ENCODE peak calls at places on chromosomes 11 and 22, in six cellular contexts. Q is upper lobe of right lung; A is CD8-positive, alpha-beta memory T cell; O is kidney; Z is heart right ventricle; E is PC-3. D is an unnamed sample.

GRCh38 chr11:74004694-74005615 is 3.9 kb downstream of the UCP3 start:
- DNase-seq in Q (no peak), A (peak; percentile 75), O (no peak), Z (no peak), E (no peak), D (no peak)

GRCh38 chr11:97454988-97455387 is 1065.2 kb downstream of the JRKL start:
- DNase-seq in Q (no peak), A (no peak), O (no peak), Z (no peak), E (peak; percentile 43), D (no peak)

GRCh38 chr22:19942886-19943664 is 1.5 kb upstream of the TXNRD2 start:
- DNase-seq in Q (peak; percentile 49), A (no peak), O (peak; percentile 39), Z (peak; percentile 30), E (peak; percentile 28), D (peak; percentile 37)

GRCh38 chr22:20448630-20449029 is 11.0 kb upstream of the SCARF2 start:
- DNase-seq in Q (no peak), A (no peak), O (peak; percentile 11), Z (no peak), E (no peak), D (no peak)

GRCh38 chr22:40853330-40853729 is 3.1 kb downstream of the ST13 start:
- DNase-seq in Q (no peak), A (no peak), O (no peak), Z (no peak), E (no peak), D (no peak)

GRCh38 chr11:126307706-126308105 is 3.8 kb downstream of the DCPS start:
- DNase-seq in Q (no peak), A (no peak), O (no peak), Z (no peak), E (peak; percentile 84), D (no peak)

GRCh38 chr11:3357994-3358676 is 20.8 kb downstream of the ZNF195 start:
- DNase-seq in Q (no peak), A (no peak), O (no peak), Z (no peak), E (no peak), D (no peak)

GRCh38 chr11:12271826-12272366 is 105.5 kb upstream of the PARVA start:
- DNase-seq in Q (no peak), A (no peak), O (no peak), Z (no peak), E (no peak), D (no peak)

GRCh38 chr11:75603791-75604736 is 42.0 kb downstream of the SERPINH1 start:
- DNase-seq in Q (no peak), A (no peak), O (no peak), Z (no peak), E (peak; percentile 98), D (no peak)

GRCh38 chr11:1568451-1568911 is 3.6 kb downstream of the DUSP8 start:
- DNase-seq in Q (peak; percentile 63), A (peak; percentile 72), O (peak; percentile 73), Z (no peak), E (no peak), D (no peak)

GRCh38 chr11:72930011-72930410 is 115.8 kb downstream of the ATG16L2 start:
- DNase-seq in Q (no peak), A (no peak), O (no peak), Z (no peak), E (peak; percentile 37), D (no peak)

GRCh38 chr11:35558468-35558867 is 33.1 kb upstream of the PAMR1 start:
- DNase-seq in Q (no peak), A (no peak), O (no peak), Z (peak; percentile 30), E (no peak), D (no peak)

GRCh38 chr11:23284626-23285025 is 424.4 kb upstream of the CCDC179 start:
- DNase-seq in Q (no peak), A (no peak), O (no peak), Z (no peak), E (peak; percentile 31), D (no peak)

GRCh38 chr11:1760351-1761109 is 3.2 kb downstream of the CTSD start:
- DNase-seq in Q (peak; percentile 92), A (no peak), O (peak; percentile 99), Z (peak; percentile 85), E (peak; percentile 3), D (peak; percentile 92)

GRCh38 chr11:124928942-124929663 is 6.7 kb downstream of the HEPACAM start:
- DNase-seq in Q (no peak), A (no peak), O (no peak), Z (no peak), E (no peak), D (no peak)

GRCh38 chr22:39184586-39185577 is 32.4 kb upstream of the CBX7 start:
- DNase-seq in Q (peak; percentile 46), A (no peak), O (peak; percentile 72), Z (no peak), E (no peak), D (peak; percentile 18)

GRCh38 chr11:8906629-8907028 is 4.4 kb upstream of the AKIP1 start:
- DNase-seq in Q (no peak), A (no peak), O (no peak), Z (no peak), E (peak; percentile 87), D (no peak)

GRCh38 chr11:5553347-5553746 is 5.0 kb upstream of the OR52H1 start:
- DNase-seq in Q (no peak), A (no peak), O (no peak), Z (no peak), E (peak; percentile 7), D (no peak)

GRCh38 chr11:27847496-27847895 is 147.2 kb upstream of the BDNF start:
- DNase-seq in Q (no peak), A (no peak), O (no peak), Z (no peak), E (no peak), D (no peak)

GRCh38 chr11:33778682-33779081 is 4.4 kb upstream of the FBXO3 start:
- DNase-seq in Q (no peak), A (no peak), O (no peak), Z (no peak), E (no peak), D (no peak)

GRCh38 chr22:43467571-43467970 is 55.8 kb downstream of the MPPED1 start:
- DNase-seq in Q (no peak), A (no peak), O (no peak), Z (no peak), E (no peak), D (no peak)

GRCh38 chr22:23715811-23716355 is 25.1 kb downstream of the RGL4 start:
- DNase-seq in Q (no peak), A (no peak), O (no peak), Z (no peak), E (no peak), D (no peak)

GRCh38 chr22:30212363-30212995 is 34.1 kb downstream of the LIF start:
- DNase-seq in Q (peak; percentile 91), A (no peak), O (peak; percentile 87), Z (peak; percentile 40), E (peak; percentile 95), D (peak; percentile 92)

GRCh38 chr22:22770280-22770871 is 117.2 kb upstream of the IGLL5 start:
- DNase-seq in Q (no peak), A (peak; percentile 30), O (peak; percentile 59), Z (peak; percentile 25), E (peak; percentile 64), D (no peak)

GRCh38 chr11:64971421-64972233 is at the start of gene MAJIN:
- DNase-seq in Q (peak; percentile 95), A (peak; percentile 77), O (peak; percentile 95), Z (peak; percentile 90), E (peak; percentile 30), D (peak; percentile 90)

GRCh38 chr11:44817207-44817944 is 90.6 kb downstream of the TSPAN18 start:
- DNase-seq in Q (peak; percentile 16), A (no peak), O (no peak), Z (no peak), E (no peak), D (no peak)

GRCh38 chr11:22787565-22788162 is 41.9 kb downstream of the SVIP start:
- DNase-seq in Q (no peak), A (no peak), O (no peak), Z (no peak), E (peak; percentile 53), D (no peak)

DNA sequence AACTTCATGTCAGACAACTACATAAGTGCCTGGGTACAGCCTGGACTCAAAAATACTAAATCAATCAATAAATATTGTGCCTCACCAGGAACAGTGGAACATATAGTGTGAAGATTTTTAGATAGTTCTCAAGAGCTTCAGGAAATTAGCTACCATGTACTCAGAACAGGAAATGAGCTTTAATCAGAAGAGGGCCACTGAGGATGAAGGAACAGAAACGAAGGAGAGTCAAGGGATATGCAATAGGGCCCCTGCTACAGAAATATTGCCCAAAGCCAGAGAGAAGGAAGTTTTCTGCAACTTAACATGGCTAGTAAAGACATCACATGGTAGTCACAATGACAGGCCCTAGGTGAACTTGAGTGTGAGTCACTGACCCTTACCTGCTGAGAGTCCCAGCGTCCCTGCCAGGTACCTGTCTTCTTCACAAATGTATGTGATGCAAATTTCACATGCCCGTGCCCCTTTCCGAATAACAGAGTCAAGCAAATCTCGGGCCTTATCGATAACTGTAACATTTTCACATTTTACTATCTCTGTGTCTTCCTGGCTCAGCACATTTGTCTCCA is 25.2 kb upstream of the CARD16 start:
- DNase-seq in Q (no peak), A (no peak), O (no peak), Z (no peak), E (peak; percentile 19), D (no peak)
- H3K4me3 ChIP-seq in Q (no peak overlapping the region), A (peak overlapping the region; percentile 29), O (no peak overlapping the region), Z (no peak overlapping the region), E (no peak overlapping the region), D (no peak overlapping the region)

GRCh38 chr11:10861799-10862198 is 3.9 kb upstream of the ZBED5 start:
- DNase-seq in Q (no peak), A (no peak), O (no peak), Z (no peak), E (no peak), D (no peak)
- H3K27ac ChIP-seq in Q (no peak overlapping the region), A (no peak overlapping the region), O (no peak overlapping the region), Z (no peak overlapping the region), E (peak overlapping the region; percentile 6), D (no peak overlapping the region)

GRCh38 chr22:46092011-46092410 is 58.3 kb upstream of the PPARA start:
- DNase-seq in Q (no peak), A (no peak), O (peak; percentile 55), Z (no peak), E (no peak), D (peak; percentile 25)
- H3K4me3 ChIP-seq in Q (no peak overlapping the region), A (no peak overlapping the region), O (no peak overlapping the region), Z (no peak overlapping the region), E (no peak overlapping the region), D (no peak overlapping the region)

DNA sequence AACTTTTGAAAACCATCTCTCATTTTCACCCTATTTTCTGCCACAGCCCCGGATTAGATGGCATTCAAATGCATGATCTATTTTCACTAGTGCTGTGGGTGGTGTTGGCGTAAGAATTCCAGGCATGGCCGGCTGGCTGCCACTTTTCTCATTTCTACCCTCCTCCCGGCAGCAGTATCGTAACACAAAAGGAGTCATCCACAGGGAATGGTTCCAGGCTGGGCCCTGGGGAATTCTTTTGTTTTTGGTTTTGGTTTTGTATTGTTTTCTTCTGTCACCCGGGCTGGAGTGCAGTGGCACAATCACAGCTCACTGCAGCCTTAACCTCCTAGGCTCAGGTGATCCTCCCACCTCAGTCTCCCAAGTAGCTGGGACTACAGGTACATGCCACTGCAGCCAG is 13.8 kb downstream of the JAML start:
- DNase-seq in Q (no peak), A (no peak), O (no peak), Z (peak; percentile 46), E (no peak), D (no peak)
- H3K27ac ChIP-seq in Q (peak overlapping the region; percentile 48), A (no peak overlapping the region), O (no peak overlapping the region), Z (peak overlapping the region; percentile 85), E (no peak overlapping the region), D (no peak overlapping the region)

D was measured in lower lobe of right lung.